ENCODE peak calls at places on chromosomes 12 and 14, in eight cellular contexts. U is IMR-90; N is fibroblast of the aortic adventitia; C is AG04450; M is GM18507; H is effector memory CD4-positive, alpha-beta T cell; G is pons; F is colonic mucosa. E is an unnamed sample.

GRCh38 chr12:507261-507853 is 47.6 kb downstream of the B4GALNT3 start:
- DNase-seq in C (no peak), H (no peak), N (no peak), U (no peak), G (no peak), M (no peak), F (peak), E (no peak)

GRCh38 chr14:68395585-68395984 is 397.3 kb downstream of the ZFP36L1 start:
- DNase-seq in G (no peak), U (peak), C (no peak), N (peak), H (no peak), F (no peak), M (no peak), E (no peak)

GRCh38 chr12:88420460-88420859 is 159.8 kb downstream of the KITLG start:
- DNase-seq in M (no peak), G (no peak), H (no peak), N (peak), C (peak), F (no peak), U (peak), E (no peak)

GRCh38 chr14:84087986-84088531 is 1441.9 kb upstream of the FLRT2 start:
- DNase-seq in F (no peak), C (peak), H (no peak), G (no peak), N (peak), U (peak), M (no peak), E (no peak)

GRCh38 chr14:68627050-68627867 is 165.6 kb downstream of the ZFP36L1 start:
- DNase-seq in M (no peak), H (no peak), U (no peak), N (no peak), C (no peak), G (no peak), F (peak), E (no peak)

GRCh38 chr12:123532808-123533649 is 490 bp downstream of the RILPL1 start:
- DNase-seq in U (peak), F (peak), C (no peak), N (peak), M (no peak), H (no peak), G (no peak), E (no peak)

GRCh38 chr12:10304161-10304574 is 3.5 kb upstream of the KLRD1 start:
- DNase-seq in C (peak), F (no peak), U (peak), G (no peak), H (no peak), N (peak), M (no peak), E (peak)

GRCh38 chr12:24072302-24072701 is 122.8 kb upstream of the SOX5 start:
- DNase-seq in H (no peak), G (no peak), F (no peak), N (no peak), C (no peak), U (peak), M (no peak), E (no peak)

GRCh38 chr14:87810711-87811110 is 182.3 kb downstream of the GALC start:
- DNase-seq in H (no peak), C (no peak), F (no peak), M (no peak), G (no peak), U (no peak), N (no peak), E (no peak)

GRCh38 chr14:26531894-26532293 is 65.9 kb downstream of the NOVA1 start:
- DNase-seq in G (no peak), M (no peak), C (no peak), H (no peak), F (no peak), U (peak), N (peak), E (no peak)

GRCh38 chr12:64104376-64104775 is 117.7 kb downstream of the KICS2 start:
- DNase-seq in N (no peak), H (no peak), M (no peak), F (no peak), G (no peak), C (no peak), U (no peak), E (no peak)

GRCh38 chr12:39352470-39352869 is 90.5 kb downstream of the KIF21A start:
- DNase-seq in G (no peak), N (no peak), M (no peak), H (no peak), C (no peak), U (no peak), F (no peak), E (no peak)

GRCh38 chr12:53344824-53345485 is 8.8 kb upstream of the SP7 start:
- DNase-seq in U (peak), M (peak), N (peak), G (peak), F (peak), H (peak), C (peak), E (peak)

GRCh38 chr12:29072631-29073030 is 76.4 kb upstream of the FAR2 start:
- DNase-seq in N (no peak), G (no peak), H (no peak), M (no peak), U (peak), C (no peak), F (no peak), E (no peak)

GRCh38 chr12:31521972-31522371 is 69.0 kb downstream of the DENND5B start:
- DNase-seq in C (peak), F (no peak), N (peak), U (peak), G (no peak), H (no peak), M (no peak), E (no peak)

GRCh38 chr12:81257952-81258551 is 180.2 kb downstream of the ACSS3 start:
- DNase-seq in N (peak), C (peak), G (peak), U (peak), M (no peak), F (no peak), H (no peak), E (no peak)

GRCh38 chr14:64092940-64093339 is 201.2 kb downstream of the ESR2 start:
- DNase-seq in C (no peak), G (no peak), U (no peak), F (peak), N (no peak), H (no peak), M (no peak), E (no peak)

GRCh38 chr12:15131462-15131861 is 89.8 kb downstream of the RERG start:
- DNase-seq in F (no peak), N (peak), G (peak), U (peak), M (no peak), C (no peak), H (no peak), E (no peak)